ENCODE peak calls at places on chromosomes 5 and 9, in four cellular contexts. X is AG04450, H is transverse colon, E is right atrium auricular region. I is an unnamed sample.

GRCh38 chr9:87102131-87102530 is 154.8 kb upstream of the GAS1 start:
- DNase-seq in X (no peak), H (no peak), E (no peak), I (no peak)

GRCh38 chr5:53335115-53335514 is 145.3 kb upstream of the FST start:
- DNase-seq in X (no peak), H (no peak), E (no peak), I (no peak)

GRCh38 chr5:6749026-6749716 is 35.9 kb downstream of the TENT4A start:
- DNase-seq in X (no peak), H (no peak), E (no peak), I (no peak)

GRCh38 chr5:102860035-102860434 is 104.9 kb downstream of the PAM start:
- DNase-seq in X (no peak), H (no peak), E (no peak), I (no peak)

GRCh38 chr9:116697887-116698286 is 10.8 kb downstream of the TRIM32 start:
- DNase-seq in X (no peak), H (no peak), E (no peak), I (no peak)

GRCh38 chr9:98442114-98442513 is 186.7 kb upstream of the TBC1D2 start:
- DNase-seq in X (no peak), H (no peak), E (no peak), I (no peak)

GRCh38 chr9:92481029-92481633 is 1.2 kb downstream of the ASPN start:
- DNase-seq in X (no peak), H (no peak), E (no peak), I (no peak)

GRCh38 chr9:101027246-101027645 is 1.3 kb upstream of the PLPPR1 start:
- DNase-seq in X (no peak), H (no peak), E (no peak), I (no peak)

GRCh38 chr5:56327810-56328209 is 94.7 kb upstream of the ANKRD55 start:
- DNase-seq in X (no peak), H (no peak), E (no peak), I (no peak)

GRCh38 chr5:15791859-15792258 is 291.9 kb downstream of the FBXL7 start:
- DNase-seq in X (peak), H (no peak), E (no peak), I (no peak)

GRCh38 chr5:159910207-159910842 is 6.0 kb upstream of the ADRA1B start:
- DNase-seq in X (no peak), H (no peak), E (no peak), I (no peak)

GRCh38 chr5:14801792-14802191 is 69.8 kb downstream of the ANKH start:
- DNase-seq in X (no peak), H (no peak), E (no peak), I (no peak)

GRCh38 chr5:115432691-115433090 is 111.9 kb downstream of the FEM1C start:
- DNase-seq in X (no peak), H (no peak), E (no peak), I (no peak)

GRCh38 chr5:134555889-134556311 is 30.4 kb downstream of the JADE2 start:
- DNase-seq in X (no peak), H (peak), E (no peak), I (peak)

GRCh38 chr5:131991593-131992324 is 19.7 kb downstream of the ACSL6 start:
- DNase-seq in X (no peak), H (no peak), E (no peak), I (no peak)

GRCh38 chr9:23962101-23962500 is 136.1 kb upstream of the ELAVL2 start:
- DNase-seq in X (no peak), H (no peak), E (no peak), I (no peak)

GRCh38 chr5:174342696-174343095 is 297.2 kb downstream of the NSG2 start:
- DNase-seq in X (no peak), H (no peak), E (no peak), I (no peak)

GRCh38 chr5:42636425-42636824 is 120.2 kb upstream of the CCDC152 start:
- DNase-seq in X (no peak), H (no peak), E (no peak), I (no peak)

GRCh38 chr9:133526721-133527321 is 2.1 kb upstream of the MYMK start:
- DNase-seq in X (no peak), H (no peak), E (no peak), I (no peak)

GRCh38 chr9:129451089-129451656 is 169.7 kb downstream of the C9orf50 start:
- DNase-seq in X (no peak), H (no peak), E (no peak), I (no peak)

GRCh38 chr9:129197978-129198736 is 20.1 kb upstream of the IER5L start:
- DNase-seq in X (peak), H (peak), E (peak), I (no peak)

GRCh38 chr5:41161271-41161670 is 52.1 kb downstream of the C6 start:
- DNase-seq in X (peak), H (no peak), E (no peak), I (no peak)

GRCh38 chr9:77710276-77710675 is 62.2 kb upstream of the GNA14 start:
- DNase-seq in X (no peak), H (no peak), E (no peak), I (no peak)

GRCh38 chr9:38334234-38334633 is 58.3 kb upstream of the ALDH1B1 start:
- DNase-seq in X (no peak), H (no peak), E (no peak), I (no peak)
- TF ChIP-seq CTCF in X (peak), H (peak), E (no peak), I (peak)

GRCh38 chr9:107334103-107334776 is 51.2 kb downstream of the RAD23B start:
- DNase-seq in X (no peak), H (no peak), E (no peak), I (no peak)

GRCh38 chr9:107330420-107330819 is 47.3 kb downstream of the RAD23B start:
- DNase-seq in X (no peak), H (no peak), E (no peak), I (no peak)

GRCh38 chr9:107335331-107335730 is 52.3 kb downstream of the RAD23B start:
- DNase-seq in X (no peak), H (no peak), E (no peak), I (no peak)

GRCh38 chr9:107333363-107333762 is 50.3 kb downstream of the RAD23B start:
- DNase-seq in X (no peak), H (no peak), E (no peak), I (no peak)

DNA sequence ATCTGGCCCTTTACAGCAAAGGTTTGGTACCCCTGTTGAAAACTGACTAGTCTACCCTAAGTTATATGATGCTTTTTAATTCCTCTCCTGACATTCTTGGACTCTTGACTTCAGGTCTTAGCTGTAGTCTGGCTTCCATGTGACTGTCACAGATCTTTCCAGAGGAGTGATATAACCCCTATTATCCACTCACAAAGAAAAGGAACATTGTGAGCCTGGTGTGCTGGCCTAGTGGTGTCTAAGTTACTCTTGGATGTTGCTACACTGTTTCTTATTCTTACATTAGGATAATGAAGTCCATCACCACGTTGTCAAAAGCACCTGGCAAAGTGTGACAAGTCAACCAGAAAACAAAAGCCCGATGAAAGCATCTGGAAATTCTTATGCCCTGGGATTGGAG is 49.8 kb downstream of the RAD23B start:
- DNase-seq in X (no peak), H (no peak), E (no peak), I (no peak)
- TF ChIP-seq CTCF in X (no peak), H (no peak), E (no peak), I (no peak)

DNA sequence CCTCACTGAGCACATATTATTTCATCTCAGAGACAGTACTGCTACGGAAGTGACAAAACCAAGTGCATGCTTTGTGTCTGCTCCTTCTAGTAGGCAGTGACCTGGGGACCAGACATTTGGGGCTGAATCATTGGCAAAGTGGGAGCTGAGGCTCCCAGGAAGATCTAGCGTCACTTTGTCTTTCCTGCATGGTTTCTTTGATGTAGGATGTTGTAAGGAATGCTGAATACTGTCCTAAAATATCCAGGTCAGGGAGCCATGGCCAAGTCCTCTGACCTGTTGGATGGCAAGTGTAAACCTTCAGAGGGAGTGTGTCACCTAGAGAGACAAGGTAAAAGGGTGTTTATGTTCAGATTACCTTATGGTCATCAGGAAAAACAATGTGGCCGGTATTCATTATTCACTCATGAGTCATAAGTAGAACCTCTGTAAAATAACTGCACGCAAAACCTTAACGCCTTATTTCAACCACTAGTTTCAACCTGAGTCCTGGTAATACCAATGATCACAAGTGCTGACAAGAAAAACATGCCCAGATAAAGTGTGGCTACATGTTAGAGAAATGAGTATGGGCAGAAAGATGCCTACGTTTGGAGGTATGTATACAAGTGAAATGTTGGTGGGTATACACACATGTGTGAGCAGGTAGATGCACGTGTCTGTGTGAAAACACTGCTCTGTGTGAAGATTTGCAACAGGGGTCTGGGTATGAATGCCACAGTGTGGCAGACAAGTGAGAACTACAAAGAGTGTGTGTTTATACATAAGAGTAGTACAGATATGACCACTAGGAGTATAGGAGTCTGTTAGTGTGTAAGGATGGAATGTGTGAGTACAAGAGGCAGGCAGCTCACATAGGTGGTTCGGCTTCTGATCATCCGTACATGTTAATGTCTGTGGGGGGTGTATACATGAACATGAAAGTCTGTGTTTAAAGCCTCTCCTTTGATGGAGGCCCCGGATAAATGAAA is 263.9 kb downstream of the SPOCK1 start:
- DNase-seq in X (no peak), H (no peak), E (no peak), I (no peak)
- TF ChIP-seq CTCF in X (no peak), H (no peak), E (no peak), I (no peak)

GRCh38 chr9:13071921-13072320 is 207.6 kb downstream of the MPDZ start:
- DNase-seq in X (no peak), H (no peak), E (no peak), I (no peak)

GRCh38 chr9:13078164-13078563 is 201.3 kb downstream of the MPDZ start:
- DNase-seq in X (no peak), H (no peak), E (no peak), I (no peak)

GRCh38 chr9:13070612-13071595 is 208.6 kb downstream of the MPDZ start:
- DNase-seq in X (no peak), H (no peak), E (no peak), I (no peak)

GRCh38 chr9:13076616-13077015 is 202.9 kb downstream of the MPDZ start:
- DNase-seq in X (no peak), H (no peak), E (no peak), I (no peak)
- TF ChIP-seq CTCF in X (no peak), H (no peak), E (no peak), I (no peak)

DNA sequence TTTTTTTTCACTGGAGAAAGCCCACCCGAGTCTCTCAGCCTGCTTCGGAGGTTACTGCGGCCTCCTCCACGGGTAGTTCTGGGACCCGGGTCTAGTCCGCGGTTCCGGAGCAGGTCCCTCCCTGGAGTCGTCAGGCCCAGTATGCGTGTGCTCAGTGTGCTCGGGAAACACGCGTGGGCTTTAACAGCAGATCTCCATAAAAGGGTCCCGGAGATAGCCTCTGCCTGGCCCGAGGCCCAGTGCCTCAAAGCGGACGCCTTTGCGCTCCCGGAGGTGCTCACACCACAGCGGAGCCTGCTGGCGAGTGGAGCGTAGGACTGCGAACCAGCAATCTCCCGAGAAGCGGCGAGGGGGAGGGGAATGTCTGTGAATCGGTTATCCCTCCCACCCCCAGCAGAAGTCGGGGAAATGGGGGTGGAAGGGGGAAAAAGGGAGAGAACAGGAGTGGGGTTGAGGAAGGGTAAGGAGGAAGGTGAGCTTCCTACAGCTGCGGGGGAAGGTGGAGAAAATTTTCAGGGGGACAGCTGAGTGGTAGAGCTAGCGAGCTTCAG is 28.7 kb downstream of the CDKN2A start:
- DNase-seq in X (peak), H (peak), E (no peak), I (peak)
- TF ChIP-seq CTCF in X (peak), H (peak), E (no peak), I (peak)